ENCODE peak calls at places on chromosomes 11 and 22, in ten cellular contexts. One of them, this sample, is unnamed.
A peak's percentile ranks its signal among the peaks of the same experiment; 100 is the strongest.

GRCh38 chr22:37611202-37611601 is 2.6 kb downstream of the GGA1 start:
- DNase-seq in retinal pigment epithelial cell: no peak
- DNase-seq in LNCaP clone FGC: no peak
- DNase-seq in lower lobe of right lung: no peak
- DNase-seq in bronchial epithelial cell: no peak
- DNase-seq in cardiac muscle cell: peak; percentile 34
- DNase-seq in neural crest cell: no peak
- DNase-seq in AG10803: no peak
- DNase-seq in fibroblast of mammary gland: no peak
- DNase-seq in prostate gland: no peak
- DNase-seq in this sample: no peak

GRCh38 chr11:111344032-111344431 is 35.0 kb downstream of the POU2AF1 start:
- DNase-seq in retinal pigment epithelial cell: no peak
- DNase-seq in LNCaP clone FGC: no peak
- DNase-seq in lower lobe of right lung: peak; percentile 56
- DNase-seq in bronchial epithelial cell: peak; percentile 52
- DNase-seq in cardiac muscle cell: peak; percentile 92
- DNase-seq in neural crest cell: no peak
- DNase-seq in AG10803: peak; percentile 80
- DNase-seq in fibroblast of mammary gland: peak; percentile 96
- DNase-seq in prostate gland: no peak
- DNase-seq in this sample: no peak

GRCh38 chr11:3219281-3219892 is 774 bp upstream of the MRGPRG start:
- DNase-seq in retinal pigment epithelial cell: no peak
- DNase-seq in LNCaP clone FGC: no peak
- DNase-seq in lower lobe of right lung: peak; percentile 40
- DNase-seq in bronchial epithelial cell: no peak
- DNase-seq in cardiac muscle cell: no peak
- DNase-seq in neural crest cell: no peak
- DNase-seq in AG10803: no peak
- DNase-seq in fibroblast of mammary gland: no peak
- DNase-seq in prostate gland: no peak
- DNase-seq in this sample: no peak

GRCh38 chr11:87127131-87127530 is 89.4 kb downstream of the TMEM135 start:
- DNase-seq in retinal pigment epithelial cell: peak; percentile 65
- DNase-seq in LNCaP clone FGC: no peak
- DNase-seq in lower lobe of right lung: no peak
- DNase-seq in bronchial epithelial cell: no peak
- DNase-seq in cardiac muscle cell: no peak
- DNase-seq in neural crest cell: no peak
- DNase-seq in AG10803: no peak
- DNase-seq in fibroblast of mammary gland: no peak
- DNase-seq in prostate gland: no peak
- DNase-seq in this sample: no peak

GRCh38 chr11:85663080-85663729 is 1.7 kb downstream of the CREBZF start:
- DNase-seq in retinal pigment epithelial cell: no peak
- DNase-seq in LNCaP clone FGC: no peak
- DNase-seq in lower lobe of right lung: no peak
- DNase-seq in bronchial epithelial cell: no peak
- DNase-seq in cardiac muscle cell: no peak
- DNase-seq in neural crest cell: no peak
- DNase-seq in AG10803: no peak
- DNase-seq in fibroblast of mammary gland: no peak
- DNase-seq in prostate gland: no peak
- DNase-seq in this sample: no peak

GRCh38 chr22:49703990-49704344 is 123.7 kb downstream of the BRD1 start:
- DNase-seq in retinal pigment epithelial cell: no peak
- DNase-seq in LNCaP clone FGC: no peak
- DNase-seq in lower lobe of right lung: no peak
- DNase-seq in bronchial epithelial cell: no peak
- DNase-seq in cardiac muscle cell: no peak
- DNase-seq in neural crest cell: no peak
- DNase-seq in AG10803: no peak
- DNase-seq in fibroblast of mammary gland: no peak
- DNase-seq in prostate gland: no peak
- DNase-seq in this sample: no peak

GRCh38 chr22:24247011-24247507 is 2.2 kb upstream of the GGT5 start:
- DNase-seq in retinal pigment epithelial cell: no peak
- DNase-seq in LNCaP clone FGC: no peak
- DNase-seq in lower lobe of right lung: no peak
- DNase-seq in bronchial epithelial cell: no peak
- DNase-seq in cardiac muscle cell: peak; percentile 45
- DNase-seq in neural crest cell: no peak
- DNase-seq in AG10803: no peak
- DNase-seq in fibroblast of mammary gland: peak; percentile 40
- DNase-seq in prostate gland: no peak
- DNase-seq in this sample: peak; percentile 58

GRCh38 chr22:44625421-44625760 is 76.6 kb upstream of the PRR5 start:
- DNase-seq in retinal pigment epithelial cell: no peak
- DNase-seq in LNCaP clone FGC: no peak
- DNase-seq in lower lobe of right lung: no peak
- DNase-seq in bronchial epithelial cell: no peak
- DNase-seq in cardiac muscle cell: no peak
- DNase-seq in neural crest cell: no peak
- DNase-seq in AG10803: no peak
- DNase-seq in fibroblast of mammary gland: no peak
- DNase-seq in prostate gland: no peak
- DNase-seq in this sample: no peak

GRCh38 chr11:69718147-69718546 is 14.3 kb upstream of the FGF19 start:
- DNase-seq in retinal pigment epithelial cell: no peak
- DNase-seq in LNCaP clone FGC: no peak
- DNase-seq in lower lobe of right lung: no peak
- DNase-seq in bronchial epithelial cell: no peak
- DNase-seq in cardiac muscle cell: peak; percentile 47
- DNase-seq in neural crest cell: peak; percentile 60
- DNase-seq in AG10803: no peak
- DNase-seq in fibroblast of mammary gland: peak; percentile 6
- DNase-seq in prostate gland: no peak
- DNase-seq in this sample: no peak

GRCh38 chr11:45894555-45895247 is 9.2 kb downstream of the MAPK8IP1 start:
- DNase-seq in retinal pigment epithelial cell: no peak
- DNase-seq in LNCaP clone FGC: no peak
- DNase-seq in lower lobe of right lung: no peak
- DNase-seq in bronchial epithelial cell: no peak
- DNase-seq in cardiac muscle cell: no peak
- DNase-seq in neural crest cell: no peak
- DNase-seq in AG10803: no peak
- DNase-seq in fibroblast of mammary gland: no peak
- DNase-seq in prostate gland: no peak
- DNase-seq in this sample: no peak

GRCh38 chr11:70324354-70325115 is 54.0 kb downstream of the PPFIA1 start:
- DNase-seq in retinal pigment epithelial cell: no peak
- DNase-seq in LNCaP clone FGC: no peak
- DNase-seq in lower lobe of right lung: no peak
- DNase-seq in bronchial epithelial cell: no peak
- DNase-seq in cardiac muscle cell: peak; percentile 23
- DNase-seq in neural crest cell: no peak
- DNase-seq in AG10803: no peak
- DNase-seq in fibroblast of mammary gland: no peak
- DNase-seq in prostate gland: no peak
- DNase-seq in this sample: no peak

GRCh38 chr11:36073411-36074203 is 129.7 kb downstream of the LDLRAD3 start:
- DNase-seq in retinal pigment epithelial cell: peak; percentile 55
- DNase-seq in LNCaP clone FGC: no peak
- DNase-seq in lower lobe of right lung: no peak
- DNase-seq in bronchial epithelial cell: peak; percentile 74
- DNase-seq in cardiac muscle cell: peak; percentile 82
- DNase-seq in neural crest cell: no peak
- DNase-seq in AG10803: peak; percentile 82
- DNase-seq in fibroblast of mammary gland: peak; percentile 85
- DNase-seq in prostate gland: no peak
- DNase-seq in this sample: no peak

GRCh38 chr11:88402784-88403183 is 65.2 kb upstream of the CTSC start:
- DNase-seq in retinal pigment epithelial cell: no peak
- DNase-seq in LNCaP clone FGC: no peak
- DNase-seq in lower lobe of right lung: no peak
- DNase-seq in bronchial epithelial cell: no peak
- DNase-seq in cardiac muscle cell: peak; percentile 29
- DNase-seq in neural crest cell: no peak
- DNase-seq in AG10803: peak; percentile 37
- DNase-seq in fibroblast of mammary gland: peak; percentile 78
- DNase-seq in prostate gland: no peak
- DNase-seq in this sample: no peak

GRCh38 chr11:7028141-7028540 is 7.9 kb downstream of the NLRP14 start:
- DNase-seq in retinal pigment epithelial cell: no peak
- DNase-seq in LNCaP clone FGC: no peak
- DNase-seq in lower lobe of right lung: no peak
- DNase-seq in bronchial epithelial cell: no peak
- DNase-seq in cardiac muscle cell: no peak
- DNase-seq in neural crest cell: no peak
- DNase-seq in AG10803: no peak
- DNase-seq in fibroblast of mammary gland: no peak
- DNase-seq in prostate gland: no peak
- DNase-seq in this sample: no peak

GRCh38 chr11:7032692-7033091 is 12.4 kb downstream of the NLRP14 start:
- DNase-seq in retinal pigment epithelial cell: no peak
- DNase-seq in LNCaP clone FGC: no peak
- DNase-seq in lower lobe of right lung: no peak
- DNase-seq in bronchial epithelial cell: no peak
- DNase-seq in cardiac muscle cell: no peak
- DNase-seq in neural crest cell: no peak
- DNase-seq in AG10803: no peak
- DNase-seq in fibroblast of mammary gland: no peak
- DNase-seq in prostate gland: no peak
- DNase-seq in this sample: no peak

GRCh38 chr11:7031346-7031957 is 11.2 kb downstream of the NLRP14 start:
- DNase-seq in retinal pigment epithelial cell: no peak
- DNase-seq in LNCaP clone FGC: no peak
- DNase-seq in lower lobe of right lung: no peak
- DNase-seq in bronchial epithelial cell: no peak
- DNase-seq in cardiac muscle cell: no peak
- DNase-seq in neural crest cell: no peak
- DNase-seq in AG10803: no peak
- DNase-seq in fibroblast of mammary gland: no peak
- DNase-seq in prostate gland: no peak
- DNase-seq in this sample: peak; percentile 46

GRCh38 chr11:7034019-7034418 is 13.7 kb downstream of the NLRP14 start:
- DNase-seq in retinal pigment epithelial cell: no peak
- DNase-seq in LNCaP clone FGC: no peak
- DNase-seq in lower lobe of right lung: no peak
- DNase-seq in bronchial epithelial cell: no peak
- DNase-seq in cardiac muscle cell: no peak
- DNase-seq in neural crest cell: no peak
- DNase-seq in AG10803: no peak
- DNase-seq in fibroblast of mammary gland: no peak
- DNase-seq in prostate gland: no peak
- DNase-seq in this sample: no peak

DNA sequence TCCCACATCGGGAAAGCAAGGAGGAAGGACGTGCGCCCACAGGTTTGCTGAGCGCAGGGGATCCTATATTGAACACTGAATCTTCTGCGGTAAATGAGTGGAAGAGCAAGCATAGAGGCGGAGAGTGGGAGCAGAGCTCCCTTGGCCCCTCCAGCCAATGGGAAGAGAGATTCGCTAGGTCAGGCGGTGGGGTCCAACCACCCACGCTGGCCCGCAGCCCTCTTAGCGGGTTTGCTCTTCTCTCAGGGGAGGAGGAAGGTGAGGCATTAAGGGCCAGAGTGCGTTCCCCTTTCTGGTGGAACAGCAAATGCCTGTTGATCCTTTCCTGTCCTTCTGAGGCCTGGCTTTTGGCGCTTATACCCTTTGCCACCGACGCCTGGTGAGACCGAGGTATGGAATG is 10.6 kb downstream of the NLRP14 start:
- DNase-seq in retinal pigment epithelial cell: no peak
- DNase-seq in LNCaP clone FGC: no peak
- DNase-seq in lower lobe of right lung: no peak
- DNase-seq in bronchial epithelial cell: no peak
- DNase-seq in cardiac muscle cell: no peak
- DNase-seq in neural crest cell: no peak
- DNase-seq in AG10803: no peak
- DNase-seq in fibroblast of mammary gland: no peak
- DNase-seq in prostate gland: no peak
- DNase-seq in this sample: peak; percentile 83
- TF ChIP-seq CTCF in retinal pigment epithelial cell: no peak
- TF ChIP-seq CTCF in LNCaP clone FGC: no peak
- TF ChIP-seq CTCF in lower lobe of right lung: no peak
- TF ChIP-seq CTCF in bronchial epithelial cell: no peak
- TF ChIP-seq CTCF in cardiac muscle cell: no peak
- TF ChIP-seq CTCF in neural crest cell: no peak
- TF ChIP-seq CTCF in AG10803: no peak
- TF ChIP-seq CTCF in fibroblast of mammary gland: no peak
- TF ChIP-seq CTCF in prostate gland: no peak
- TF ChIP-seq CTCF in this sample: no peak

GRCh38 chr22:30212363-30212995 is 34.1 kb downstream of the LIF start:
- DNase-seq in retinal pigment epithelial cell: peak; percentile 100
- DNase-seq in LNCaP clone FGC: peak; percentile 77
- DNase-seq in lower lobe of right lung: peak; percentile 92
- DNase-seq in bronchial epithelial cell: peak; percentile 98
- DNase-seq in cardiac muscle cell: peak; percentile 90
- DNase-seq in neural crest cell: no peak
- DNase-seq in AG10803: peak; percentile 92
- DNase-seq in fibroblast of mammary gland: peak; percentile 98
- DNase-seq in prostate gland: peak; percentile 52
- DNase-seq in this sample: peak; percentile 28
- TF ChIP-seq CTCF in retinal pigment epithelial cell: peak; percentile 35
- TF ChIP-seq CTCF in LNCaP clone FGC: no peak
- TF ChIP-seq CTCF in lower lobe of right lung: no peak
- TF ChIP-seq CTCF in bronchial epithelial cell: no peak
- TF ChIP-seq CTCF in cardiac muscle cell: peak; percentile 22
- TF ChIP-seq CTCF in neural crest cell: no peak
- TF ChIP-seq CTCF in AG10803: peak; percentile 30
- TF ChIP-seq CTCF in fibroblast of mammary gland: no peak
- TF ChIP-seq CTCF in prostate gland: no peak
- TF ChIP-seq CTCF in this sample: peak; percentile 68

GRCh38 chr22:31199187-31199586 is 12.9 kb upstream of the LIMK2 start:
- DNase-seq in retinal pigment epithelial cell: no peak
- DNase-seq in LNCaP clone FGC: no peak
- DNase-seq in lower lobe of right lung: no peak
- DNase-seq in bronchial epithelial cell: no peak
- DNase-seq in cardiac muscle cell: no peak
- DNase-seq in neural crest cell: no peak
- DNase-seq in AG10803: no peak
- DNase-seq in fibroblast of mammary gland: no peak
- DNase-seq in prostate gland: no peak
- DNase-seq in this sample: no peak
- TF ChIP-seq CTCF in retinal pigment epithelial cell: no peak
- TF ChIP-seq CTCF in LNCaP clone FGC: no peak
- TF ChIP-seq CTCF in lower lobe of right lung: peak; percentile 43
- TF ChIP-seq CTCF in bronchial epithelial cell: no peak
- TF ChIP-seq CTCF in cardiac muscle cell: no peak
- TF ChIP-seq CTCF in neural crest cell: peak; percentile 27
- TF ChIP-seq CTCF in AG10803: peak; percentile 10
- TF ChIP-seq CTCF in fibroblast of mammary gland: no peak
- TF ChIP-seq CTCF in prostate gland: no peak
- TF ChIP-seq CTCF in this sample: peak; percentile 30

DNA sequence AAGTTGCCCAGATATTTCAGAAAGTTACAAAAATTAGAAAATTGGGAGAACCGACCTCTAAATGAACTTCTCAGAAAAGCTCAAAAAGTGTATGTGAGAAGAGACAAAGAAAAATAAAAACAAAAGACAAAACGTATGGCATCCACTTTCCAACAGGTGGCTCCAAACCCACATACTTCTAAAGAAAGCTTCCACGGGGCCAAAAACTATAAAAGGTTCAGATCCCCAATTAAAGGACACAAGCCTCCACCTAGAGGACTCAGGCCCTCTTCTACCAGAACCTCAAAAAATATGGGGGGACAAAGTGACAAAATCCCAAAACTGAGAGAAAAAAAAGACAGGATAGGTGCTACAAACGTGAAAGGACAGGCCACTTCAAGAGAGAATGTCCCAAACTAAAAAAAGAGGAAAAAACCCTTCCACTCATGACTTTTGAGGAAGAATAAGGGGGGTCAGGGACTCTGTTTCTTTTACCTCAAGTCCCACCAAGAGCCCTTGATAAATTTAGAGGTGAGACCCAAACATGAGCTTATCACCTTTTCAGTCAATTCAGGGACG is 8.8 kb downstream of the SCGB2A1 start:
- DNase-seq in retinal pigment epithelial cell: no peak
- DNase-seq in LNCaP clone FGC: no peak
- DNase-seq in lower lobe of right lung: no peak
- DNase-seq in bronchial epithelial cell: no peak
- DNase-seq in cardiac muscle cell: peak; percentile 29
- DNase-seq in neural crest cell: no peak
- DNase-seq in AG10803: no peak
- DNase-seq in fibroblast of mammary gland: peak; percentile 23
- DNase-seq in prostate gland: no peak
- DNase-seq in this sample: no peak
- TF ChIP-seq CTCF in retinal pigment epithelial cell: peak; percentile 60
- TF ChIP-seq CTCF in LNCaP clone FGC: peak; percentile 71
- TF ChIP-seq CTCF in lower lobe of right lung: peak; percentile 19
- TF ChIP-seq CTCF in bronchial epithelial cell: peak; percentile 51
- TF ChIP-seq CTCF in cardiac muscle cell: peak; percentile 53
- TF ChIP-seq CTCF in neural crest cell: peak; percentile 64
- TF ChIP-seq CTCF in AG10803: peak; percentile 46
- TF ChIP-seq CTCF in fibroblast of mammary gland: peak; percentile 49
- TF ChIP-seq CTCF in prostate gland: peak; percentile 19
- TF ChIP-seq CTCF in this sample: peak; percentile 75

This sample was measured in chondrocyte.